ENCODE peak calls at places on chromosome 13, in seven cellular contexts. One of them, this sample, is unnamed.

GRCh38 chr13:75635621-75636338 is at the start of gene LMO7:
- DNase-seq in stimulated activated CD4-positive, alpha-beta T cell treated with anti-CD3 and anti-CD28 coated beads, Interleukin-2, amount 100 ng/mL, for 48 hours: peak; percentile 8
- DNase-seq in renal cortical epithelial cell: no peak
- DNase-seq in Caco-2: peak; percentile 88
- DNase-seq in CD8-positive, alpha-beta T cell: peak; percentile 44
- DNase-seq in aorta: peak; percentile 78
- DNase-seq in T-cell: no peak
- DNase-seq in this sample: peak; percentile 84

GRCh38 chr13:104796581-104796980 is 1730.4 kb upstream of the SLC10A2 start:
- DNase-seq in stimulated activated CD4-positive, alpha-beta T cell treated with anti-CD3 and anti-CD28 coated beads, Interleukin-2, amount 100 ng/mL, for 48 hours: no peak
- DNase-seq in renal cortical epithelial cell: peak; percentile 72
- DNase-seq in Caco-2: no peak
- DNase-seq in CD8-positive, alpha-beta T cell: no peak
- DNase-seq in aorta: no peak
- DNase-seq in T-cell: no peak
- DNase-seq in this sample: no peak

GRCh38 chr13:22107549-22107948 is 436.7 kb downstream of the FGF9 start:
- DNase-seq in stimulated activated CD4-positive, alpha-beta T cell treated with anti-CD3 and anti-CD28 coated beads, Interleukin-2, amount 100 ng/mL, for 48 hours: no peak
- DNase-seq in renal cortical epithelial cell: no peak
- DNase-seq in Caco-2: peak; percentile 6
- DNase-seq in CD8-positive, alpha-beta T cell: no peak
- DNase-seq in aorta: no peak
- DNase-seq in T-cell: no peak
- DNase-seq in this sample: no peak

GRCh38 chr13:108220042-108220441 is 1.9 kb downstream of the ABHD13 start:
- DNase-seq in stimulated activated CD4-positive, alpha-beta T cell treated with anti-CD3 and anti-CD28 coated beads, Interleukin-2, amount 100 ng/mL, for 48 hours: no peak
- DNase-seq in renal cortical epithelial cell: peak; percentile 14
- DNase-seq in Caco-2: no peak
- DNase-seq in CD8-positive, alpha-beta T cell: no peak
- DNase-seq in aorta: no peak
- DNase-seq in T-cell: no peak
- DNase-seq in this sample: no peak

GRCh38 chr13:95356916-95357315 is 55.7 kb upstream of the ABCC4 start:
- DNase-seq in stimulated activated CD4-positive, alpha-beta T cell treated with anti-CD3 and anti-CD28 coated beads, Interleukin-2, amount 100 ng/mL, for 48 hours: no peak
- DNase-seq in renal cortical epithelial cell: no peak
- DNase-seq in Caco-2: no peak
- DNase-seq in CD8-positive, alpha-beta T cell: no peak
- DNase-seq in aorta: no peak
- DNase-seq in T-cell: no peak
- DNase-seq in this sample: no peak

GRCh38 chr13:90545070-90545840 is 802.2 kb upstream of the MIR17HG start:
- DNase-seq in stimulated activated CD4-positive, alpha-beta T cell treated with anti-CD3 and anti-CD28 coated beads, Interleukin-2, amount 100 ng/mL, for 48 hours: no peak
- DNase-seq in renal cortical epithelial cell: no peak
- DNase-seq in Caco-2: no peak
- DNase-seq in CD8-positive, alpha-beta T cell: no peak
- DNase-seq in aorta: no peak
- DNase-seq in T-cell: no peak
- DNase-seq in this sample: no peak

GRCh38 chr13:56752630-56753029 is 388.1 kb upstream of the PRR20A start:
- DNase-seq in stimulated activated CD4-positive, alpha-beta T cell treated with anti-CD3 and anti-CD28 coated beads, Interleukin-2, amount 100 ng/mL, for 48 hours: no peak
- DNase-seq in renal cortical epithelial cell: no peak
- DNase-seq in Caco-2: no peak
- DNase-seq in CD8-positive, alpha-beta T cell: no peak
- DNase-seq in aorta: no peak
- DNase-seq in T-cell: no peak
- DNase-seq in this sample: no peak

GRCh38 chr13:70384156-70384555 is 275.9 kb upstream of the KLHL1 start:
- DNase-seq in stimulated activated CD4-positive, alpha-beta T cell treated with anti-CD3 and anti-CD28 coated beads, Interleukin-2, amount 100 ng/mL, for 48 hours: no peak
- DNase-seq in renal cortical epithelial cell: no peak
- DNase-seq in Caco-2: no peak
- DNase-seq in CD8-positive, alpha-beta T cell: no peak
- DNase-seq in aorta: no peak
- DNase-seq in T-cell: no peak
- DNase-seq in this sample: no peak

GRCh38 chr13:76009491-76009890 is 373.4 kb downstream of the LMO7 start:
- DNase-seq in stimulated activated CD4-positive, alpha-beta T cell treated with anti-CD3 and anti-CD28 coated beads, Interleukin-2, amount 100 ng/mL, for 48 hours: no peak
- DNase-seq in renal cortical epithelial cell: peak; percentile 70
- DNase-seq in Caco-2: no peak
- DNase-seq in CD8-positive, alpha-beta T cell: no peak
- DNase-seq in aorta: no peak
- DNase-seq in T-cell: no peak
- DNase-seq in this sample: no peak

GRCh38 chr13:94886191-94886590 is 173.8 kb upstream of the SOX21 start:
- DNase-seq in stimulated activated CD4-positive, alpha-beta T cell treated with anti-CD3 and anti-CD28 coated beads, Interleukin-2, amount 100 ng/mL, for 48 hours: no peak
- DNase-seq in renal cortical epithelial cell: no peak
- DNase-seq in Caco-2: no peak
- DNase-seq in CD8-positive, alpha-beta T cell: no peak
- DNase-seq in aorta: no peak
- DNase-seq in T-cell: no peak
- DNase-seq in this sample: no peak

GRCh38 chr13:113110048-113110851 is 4.7 kb downstream of the F7 start:
- DNase-seq in stimulated activated CD4-positive, alpha-beta T cell treated with anti-CD3 and anti-CD28 coated beads, Interleukin-2, amount 100 ng/mL, for 48 hours: no peak
- DNase-seq in renal cortical epithelial cell: no peak
- DNase-seq in Caco-2: no peak
- DNase-seq in CD8-positive, alpha-beta T cell: no peak
- DNase-seq in aorta: peak; percentile 46
- DNase-seq in T-cell: no peak
- DNase-seq in this sample: peak; percentile 69

This sample was measured in upper lobe of right lung.